ENCODE peak calls at places on chromosomes 3 and 15, in seven cellular contexts. One of them, this sample, is unnamed.

GRCh38 chr3:143596957-143597642 is 251.2 kb downstream of the SLC9A9 start:
- DNase-seq in fibroblast of the aortic adventitia: no peak
- DNase-seq in thoracic aorta: no peak
- DNase-seq in dorsolateral prefrontal cortex: no peak
- DNase-seq in coronary artery: no peak
- DNase-seq in testis: peak; percentile 72
- DNase-seq in fibroblast of mammary gland: no peak
- DNase-seq in this sample: no peak

GRCh38 chr3:25856902-25857518 is 67.1 kb downstream of the OXSM start:
- DNase-seq in fibroblast of the aortic adventitia: peak; percentile 71
- DNase-seq in thoracic aorta: no peak
- DNase-seq in fibroblast of mammary gland: peak; percentile 62
- DNase-seq in coronary artery: no peak
- DNase-seq in testis: no peak
- DNase-seq in dorsolateral prefrontal cortex: no peak
- DNase-seq in this sample: peak; percentile 24

GRCh38 chr3:13397316-13397715 is 22.8 kb downstream of the NUP210 start:
- DNase-seq in fibroblast of the aortic adventitia: no peak
- DNase-seq in coronary artery: no peak
- DNase-seq in testis: no peak
- DNase-seq in thoracic aorta: no peak
- DNase-seq in fibroblast of mammary gland: no peak
- DNase-seq in dorsolateral prefrontal cortex: no peak
- DNase-seq in this sample: no peak

GRCh38 chr15:27234593-27234992 is 263.6 kb downstream of the GABRG3 start:
- DNase-seq in dorsolateral prefrontal cortex: no peak
- DNase-seq in testis: no peak
- DNase-seq in fibroblast of the aortic adventitia: no peak
- DNase-seq in fibroblast of mammary gland: no peak
- DNase-seq in thoracic aorta: no peak
- DNase-seq in coronary artery: no peak
- DNase-seq in this sample: no peak

GRCh38 chr3:120022729-120023128 is 71.5 kb downstream of the GSK3B start:
- DNase-seq in fibroblast of mammary gland: peak; percentile 15
- DNase-seq in dorsolateral prefrontal cortex: no peak
- DNase-seq in fibroblast of the aortic adventitia: peak; percentile 48
- DNase-seq in coronary artery: no peak
- DNase-seq in thoracic aorta: no peak
- DNase-seq in testis: no peak
- DNase-seq in this sample: no peak

GRCh38 chr3:99543796-99544195 is 94.6 kb upstream of the COL8A1 start:
- DNase-seq in fibroblast of mammary gland: no peak
- DNase-seq in coronary artery: no peak
- DNase-seq in dorsolateral prefrontal cortex: no peak
- DNase-seq in thoracic aorta: no peak
- DNase-seq in fibroblast of the aortic adventitia: no peak
- DNase-seq in testis: no peak
- DNase-seq in this sample: no peak

GRCh38 chr15:36954486-36954885 is 145.9 kb downstream of the MEIS2 start:
- DNase-seq in dorsolateral prefrontal cortex: no peak
- DNase-seq in thoracic aorta: no peak
- DNase-seq in coronary artery: no peak
- DNase-seq in fibroblast of mammary gland: peak; percentile 56
- DNase-seq in fibroblast of the aortic adventitia: peak; percentile 34
- DNase-seq in testis: no peak
- DNase-seq in this sample: no peak

GRCh38 chr15:40878785-40879184 is 4.8 kb upstream of the RHOV start:
- DNase-seq in testis: no peak
- DNase-seq in thoracic aorta: no peak
- DNase-seq in fibroblast of the aortic adventitia: peak; percentile 31
- DNase-seq in fibroblast of mammary gland: peak; percentile 24
- DNase-seq in dorsolateral prefrontal cortex: no peak
- DNase-seq in coronary artery: no peak
- DNase-seq in this sample: no peak

GRCh38 chr3:15440891-15441290 is 13.5 kb downstream of the EAF1 start:
- DNase-seq in fibroblast of mammary gland: peak; percentile 72
- DNase-seq in thoracic aorta: no peak
- DNase-seq in coronary artery: no peak
- DNase-seq in fibroblast of the aortic adventitia: peak; percentile 85
- DNase-seq in dorsolateral prefrontal cortex: no peak
- DNase-seq in testis: peak; percentile 7
- DNase-seq in this sample: no peak

GRCh38 chr3:46845860-46846623 is 17.2 kb downstream of the MYL3 start:
- DNase-seq in dorsolateral prefrontal cortex: peak; percentile 24
- DNase-seq in thoracic aorta: peak; percentile 33
- DNase-seq in coronary artery: no peak
- DNase-seq in fibroblast of mammary gland: peak; percentile 77
- DNase-seq in testis: peak; percentile 82
- DNase-seq in fibroblast of the aortic adventitia: peak; percentile 60
- DNase-seq in this sample: peak; percentile 43

GRCh38 chr3:132399054-132399929 is 18.0 kb upstream of the DNAJC13 start:
- DNase-seq in thoracic aorta: no peak
- DNase-seq in testis: peak; percentile 38
- DNase-seq in fibroblast of mammary gland: peak; percentile 69
- DNase-seq in fibroblast of the aortic adventitia: peak; percentile 84
- DNase-seq in coronary artery: no peak
- DNase-seq in dorsolateral prefrontal cortex: no peak
- DNase-seq in this sample: peak; percentile 45

GRCh38 chr15:78148392-78149067 is 632 bp upstream of the IDH3A start:
- DNase-seq in testis: no peak
- DNase-seq in dorsolateral prefrontal cortex: no peak
- DNase-seq in coronary artery: no peak
- DNase-seq in fibroblast of mammary gland: no peak
- DNase-seq in fibroblast of the aortic adventitia: no peak
- DNase-seq in thoracic aorta: no peak
- DNase-seq in this sample: no peak

GRCh38 chr3:141266797-141267555 is 35.4 kb downstream of the PXYLP1 start:
- DNase-seq in fibroblast of the aortic adventitia: no peak
- DNase-seq in thoracic aorta: no peak
- DNase-seq in testis: no peak
- DNase-seq in coronary artery: peak; percentile 38
- DNase-seq in fibroblast of mammary gland: no peak
- DNase-seq in dorsolateral prefrontal cortex: no peak
- DNase-seq in this sample: no peak

GRCh38 chr3:71578045-71578730 is 5.3 kb downstream of the FOXP1 start:
- DNase-seq in dorsolateral prefrontal cortex: no peak
- DNase-seq in fibroblast of the aortic adventitia: peak; percentile 35
- DNase-seq in coronary artery: no peak
- DNase-seq in fibroblast of mammary gland: no peak
- DNase-seq in thoracic aorta: no peak
- DNase-seq in testis: no peak
- DNase-seq in this sample: no peak

GRCh38 chr3:177126015-177126773 is 71.1 kb downstream of the TBL1XR1 start:
- DNase-seq in dorsolateral prefrontal cortex: no peak
- DNase-seq in thoracic aorta: no peak
- DNase-seq in fibroblast of mammary gland: peak; percentile 91
- DNase-seq in fibroblast of the aortic adventitia: peak; percentile 96
- DNase-seq in testis: no peak
- DNase-seq in coronary artery: no peak
- DNase-seq in this sample: peak; percentile 86

GRCh38 chr15:69119692-69120395 is 40.6 kb upstream of the GLCE start:
- DNase-seq in thoracic aorta: no peak
- DNase-seq in dorsolateral prefrontal cortex: no peak
- DNase-seq in testis: peak; percentile 62
- DNase-seq in fibroblast of the aortic adventitia: no peak
- DNase-seq in fibroblast of mammary gland: no peak
- DNase-seq in coronary artery: no peak
- DNase-seq in this sample: no peak

GRCh38 chr3:49602877-49603411 is 48.7 kb downstream of the BSN start:
- DNase-seq in fibroblast of mammary gland: no peak
- DNase-seq in fibroblast of the aortic adventitia: no peak
- DNase-seq in coronary artery: no peak
- DNase-seq in dorsolateral prefrontal cortex: no peak
- DNase-seq in testis: no peak
- DNase-seq in thoracic aorta: no peak
- DNase-seq in this sample: no peak

GRCh38 chr3:48592519-48593087 is 2.5 kb downstream of the COL7A1 start:
- DNase-seq in fibroblast of the aortic adventitia: no peak
- DNase-seq in fibroblast of mammary gland: peak; percentile 23
- DNase-seq in thoracic aorta: no peak
- DNase-seq in dorsolateral prefrontal cortex: no peak
- DNase-seq in testis: no peak
- DNase-seq in coronary artery: no peak
- DNase-seq in this sample: no peak

GRCh38 chr3:58627941-58628340 is 38.6 kb downstream of the FAM3D start:
- DNase-seq in dorsolateral prefrontal cortex: no peak
- DNase-seq in testis: no peak
- DNase-seq in fibroblast of mammary gland: no peak
- DNase-seq in coronary artery: no peak
- DNase-seq in fibroblast of the aortic adventitia: no peak
- DNase-seq in thoracic aorta: no peak
- DNase-seq in this sample: no peak

GRCh38 chr3:58629629-58630028 is 36.9 kb downstream of the FAM3D start:
- DNase-seq in testis: no peak
- DNase-seq in dorsolateral prefrontal cortex: no peak
- DNase-seq in fibroblast of the aortic adventitia: no peak
- DNase-seq in thoracic aorta: no peak
- DNase-seq in fibroblast of mammary gland: no peak
- DNase-seq in coronary artery: no peak
- DNase-seq in this sample: no peak

GRCh38 chr3:58630081-58630709 is 36.4 kb downstream of the FAM3D start:
- DNase-seq in fibroblast of the aortic adventitia: peak; percentile 87
- DNase-seq in thoracic aorta: peak; percentile 8
- DNase-seq in testis: peak; percentile 78
- DNase-seq in dorsolateral prefrontal cortex: peak; percentile 79
- DNase-seq in fibroblast of mammary gland: peak; percentile 65
- DNase-seq in coronary artery: no peak
- DNase-seq in this sample: peak; percentile 42

GRCh38 chr3:58627580-58627894 is 39.0 kb downstream of the FAM3D start:
- DNase-seq in fibroblast of mammary gland: no peak
- DNase-seq in fibroblast of the aortic adventitia: peak; percentile 28
- DNase-seq in testis: peak; percentile 78
- DNase-seq in thoracic aorta: no peak
- DNase-seq in coronary artery: no peak
- DNase-seq in dorsolateral prefrontal cortex: peak; percentile 75
- DNase-seq in this sample: no peak

GRCh38 chr3:58628823-58629562 is 37.6 kb downstream of the FAM3D start:
- DNase-seq in thoracic aorta: no peak
- DNase-seq in testis: peak; percentile 55
- DNase-seq in fibroblast of mammary gland: peak; percentile 99
- DNase-seq in coronary artery: no peak
- DNase-seq in dorsolateral prefrontal cortex: no peak
- DNase-seq in fibroblast of the aortic adventitia: peak; percentile 99
- DNase-seq in this sample: peak; percentile 95
- TF ChIP-seq CTCF in thoracic aorta: no peak
- TF ChIP-seq CTCF in testis: no peak
- TF ChIP-seq CTCF in fibroblast of mammary gland: peak; percentile 11
- TF ChIP-seq CTCF in coronary artery: no peak
- TF ChIP-seq CTCF in dorsolateral prefrontal cortex: no peak
- TF ChIP-seq CTCF in fibroblast of the aortic adventitia: peak; percentile 11
- TF ChIP-seq CTCF in this sample: peak; percentile 4

GRCh38 chr3:8891328-8891727 is 71.9 kb downstream of the RAD18 start:
- DNase-seq in fibroblast of the aortic adventitia: no peak
- DNase-seq in dorsolateral prefrontal cortex: no peak
- DNase-seq in fibroblast of mammary gland: no peak
- DNase-seq in testis: no peak
- DNase-seq in coronary artery: no peak
- DNase-seq in thoracic aorta: no peak
- DNase-seq in this sample: no peak
- H3K4me3 ChIP-seq in fibroblast of the aortic adventitia: no peak overlapping the region
- H3K4me3 ChIP-seq in dorsolateral prefrontal cortex: no peak overlapping the region
- H3K4me3 ChIP-seq in fibroblast of mammary gland: no peak overlapping the region
- H3K4me3 ChIP-seq in testis: no peak overlapping the region
- H3K4me3 ChIP-seq in coronary artery: no peak overlapping the region
- H3K4me3 ChIP-seq in thoracic aorta: no peak overlapping the region
- H3K4me3 ChIP-seq in this sample: no peak overlapping the region

GRCh38 chr3:90091557-90091956 is 984.1 kb downstream of the EPHA3 start:
- DNase-seq in thoracic aorta: no peak
- DNase-seq in fibroblast of the aortic adventitia: peak; percentile 43
- DNase-seq in testis: peak; percentile 29
- DNase-seq in fibroblast of mammary gland: peak; percentile 58
- DNase-seq in dorsolateral prefrontal cortex: no peak
- DNase-seq in coronary artery: no peak
- DNase-seq in this sample: peak; percentile 12
- TF ChIP-seq CTCF in thoracic aorta: peak; percentile 51
- TF ChIP-seq CTCF in fibroblast of the aortic adventitia: peak; percentile 47
- TF ChIP-seq CTCF in testis: peak; percentile 42
- TF ChIP-seq CTCF in fibroblast of mammary gland: peak; percentile 55
- TF ChIP-seq CTCF in dorsolateral prefrontal cortex: peak; percentile 64
- TF ChIP-seq CTCF in coronary artery: peak; percentile 55
- TF ChIP-seq CTCF in this sample: peak; percentile 49

GRCh38 chr3:31884251-31884650 is 96.8 kb downstream of the OSBPL10 start:
- DNase-seq in coronary artery: no peak
- DNase-seq in testis: no peak
- DNase-seq in fibroblast of mammary gland: no peak
- DNase-seq in dorsolateral prefrontal cortex: no peak
- DNase-seq in fibroblast of the aortic adventitia: no peak
- DNase-seq in thoracic aorta: no peak
- DNase-seq in this sample: no peak
- H3K4me3 ChIP-seq in coronary artery: no peak overlapping the region
- H3K4me3 ChIP-seq in testis: no peak overlapping the region
- H3K4me3 ChIP-seq in fibroblast of mammary gland: no peak overlapping the region
- H3K4me3 ChIP-seq in dorsolateral prefrontal cortex: no peak overlapping the region
- H3K4me3 ChIP-seq in fibroblast of the aortic adventitia: no peak overlapping the region
- H3K4me3 ChIP-seq in thoracic aorta: no peak overlapping the region
- H3K4me3 ChIP-seq in this sample: no peak overlapping the region

GRCh38 chr15:66706225-66706732 is 4.2 kb downstream of the SMAD6 start:
- DNase-seq in coronary artery: no peak
- DNase-seq in testis: peak; percentile 24
- DNase-seq in thoracic aorta: no peak
- DNase-seq in fibroblast of mammary gland: no peak
- DNase-seq in dorsolateral prefrontal cortex: no peak
- DNase-seq in fibroblast of the aortic adventitia: peak; percentile 65
- DNase-seq in this sample: no peak
- TF ChIP-seq CTCF in coronary artery: peak; percentile 47
- TF ChIP-seq CTCF in testis: peak; percentile 24
- TF ChIP-seq CTCF in thoracic aorta: peak; percentile 53
- TF ChIP-seq CTCF in fibroblast of mammary gland: peak; percentile 34
- TF ChIP-seq CTCF in dorsolateral prefrontal cortex: no peak
- TF ChIP-seq CTCF in fibroblast of the aortic adventitia: peak; percentile 71
- TF ChIP-seq CTCF in this sample: peak; percentile 58

DNA sequence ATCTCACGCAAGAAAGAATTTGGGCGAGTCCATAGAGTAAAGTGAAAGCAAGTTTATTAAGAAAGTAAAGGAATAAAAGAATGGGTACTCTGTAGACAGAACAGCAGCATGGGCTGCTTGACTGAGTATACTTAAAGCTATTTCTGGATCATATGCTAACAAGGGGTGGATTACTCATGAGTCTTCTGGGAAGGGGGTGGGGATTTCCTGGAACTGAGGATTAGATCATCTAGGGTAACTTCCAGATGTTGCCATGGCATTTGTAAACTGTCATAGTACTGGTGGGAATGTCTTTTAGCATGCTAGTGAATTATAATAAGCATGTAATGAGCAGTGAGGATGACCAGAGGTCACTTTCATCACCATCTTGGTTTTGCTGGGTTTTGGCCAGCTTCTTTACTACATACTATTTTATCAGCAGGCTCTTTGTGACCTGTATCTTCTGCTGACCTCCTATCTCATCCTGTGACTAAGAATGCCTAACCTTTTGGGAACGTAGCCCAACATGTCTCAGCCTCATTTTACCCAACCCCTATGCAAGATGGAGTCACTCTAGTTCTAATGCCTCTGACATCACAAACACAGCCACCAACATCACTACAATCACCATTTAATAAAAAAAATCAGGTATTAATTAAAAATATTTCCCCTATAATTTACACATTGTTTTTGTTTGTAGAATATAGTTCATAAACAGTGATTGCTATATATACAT is 890.7 kb upstream of the EPHA6 start:
- DNase-seq in fibroblast of the aortic adventitia: peak; percentile 99
- DNase-seq in thoracic aorta: no peak
- DNase-seq in fibroblast of mammary gland: peak; percentile 98
- DNase-seq in testis: no peak
- DNase-seq in coronary artery: no peak
- DNase-seq in dorsolateral prefrontal cortex: no peak
- DNase-seq in this sample: peak; percentile 90
- H3K4me3 ChIP-seq in fibroblast of the aortic adventitia: peak overlapping the region; percentile 41
- H3K4me3 ChIP-seq in thoracic aorta: peak overlapping the region; percentile 58
- H3K4me3 ChIP-seq in fibroblast of mammary gland: no peak overlapping the region
- H3K4me3 ChIP-seq in testis: no peak overlapping the region
- H3K4me3 ChIP-seq in coronary artery: peak overlapping the region; percentile 6
- H3K4me3 ChIP-seq in dorsolateral prefrontal cortex: no peak overlapping the region
- H3K4me3 ChIP-seq in this sample: no peak overlapping the region